ENCODE peak calls at places on chromosomes 13 and 19, in five cellular contexts. R is AG04450, G is H1, Z is fibroblast of pulmonary artery, K is right atrium auricular region. M is an unnamed sample.

GRCh38 chr19:14398563-14398962 is 17.3 kb downstream of the ADGRE5 start:
- DNase-seq in K (no peak), G (no peak), R (no peak), Z (no peak), M (no peak)

GRCh38 chr13:40024962-40025714 is 369.7 kb downstream of the COG6 start:
- DNase-seq in R (no peak), K (no peak), Z (no peak), G (no peak), M (no peak)

GRCh38 chr19:5086725-5087439 is 118.0 kb downstream of the KDM4B start:
- DNase-seq in R (no peak), K (no peak), Z (no peak), G (peak), M (no peak)

GRCh38 chr19:39752390-39752789 is 14.6 kb upstream of the CLC start:
- DNase-seq in Z (no peak), K (no peak), R (no peak), G (no peak), M (no peak)

GRCh38 chr13:79776538-79776937 is 295.6 kb downstream of the NDFIP2 start:
- DNase-seq in Z (no peak), G (no peak), R (no peak), K (no peak), M (no peak)

GRCh38 chr19:15790096-15790495 is 2.6 kb downstream of the OR10H5 start:
- DNase-seq in G (no peak), K (no peak), Z (no peak), R (no peak), M (no peak)

GRCh38 chr19:38583219-38583984 is 34.4 kb downstream of the MAP4K1 start:
- DNase-seq in K (no peak), G (no peak), Z (no peak), R (no peak), M (no peak)

GRCh38 chr19:17112271-17112670 is 36.7 kb downstream of the MYO9B start:
- DNase-seq in G (no peak), K (no peak), R (no peak), Z (no peak), M (no peak)

GRCh38 chr19:34430738-34431625 is 2.8 kb downstream of the UBA2 start:
- DNase-seq in R (no peak), G (no peak), K (no peak), Z (peak), M (no peak)

GRCh38 chr13:31282741-31283455 is 83.1 kb downstream of the B3GLCT start:
- DNase-seq in K (no peak), R (no peak), Z (peak), G (no peak), M (no peak)

GRCh38 chr19:32343550-32344262 is 1.7 kb upstream of the ZNF507 start:
- DNase-seq in G (no peak), R (no peak), Z (no peak), K (no peak), M (no peak)

GRCh38 chr19:32407004-32407992 is 1.7 kb downstream of the DPY19L3 start:
- DNase-seq in K (no peak), R (no peak), Z (peak), G (no peak), M (peak)

GRCh38 chr19:31354316-31354715 is 5.1 kb upstream of the TSHZ3 start:
- DNase-seq in G (peak), R (no peak), Z (no peak), K (no peak), M (no peak)

GRCh38 chr13:73618275-73618865 is 515.8 kb downstream of the KLF12 start:
- DNase-seq in R (no peak), G (no peak), K (no peak), Z (no peak), M (no peak)

GRCh38 chr13:32987462-32987861 is 28.8 kb upstream of the KL start:
- DNase-seq in R (no peak), Z (no peak), K (no peak), G (no peak), M (no peak)

GRCh38 chr19:46926201-46927071 is 65.6 kb downstream of the ARHGAP35 start:
- DNase-seq in Z (no peak), K (no peak), R (no peak), G (no peak), M (peak)

GRCh38 chr19:56120371-56121179 is 520 bp downstream of the ZNF787 start:
- DNase-seq in G (peak), K (peak), Z (peak), R (no peak), M (no peak)

GRCh38 chr19:15577184-15577771 is 37.7 kb upstream of the CYP4F8 start:
- DNase-seq in G (no peak), Z (no peak), R (no peak), K (no peak), M (no peak)

GRCh38 chr13:94947965-94948371 is 235.6 kb upstream of the SOX21 start:
- DNase-seq in R (no peak), K (no peak), Z (no peak), G (no peak), M (no peak)

GRCh38 chr13:105414639-105415038 is 1120.8 kb downstream of the EFNB2 start:
- DNase-seq in G (no peak), K (no peak), R (no peak), Z (no peak), M (no peak)

GRCh38 chr13:110640591-110641029 is 25.3 kb downstream of the NAXD start:
- DNase-seq in G (no peak), K (no peak), Z (peak), R (no peak), M (no peak)

GRCh38 chr13:26017932-26018690 is 33.7 kb downstream of the SHISA2 start:
- DNase-seq in K (no peak), G (peak), Z (peak), R (no peak), M (no peak)

GRCh38 chr13:42398542-42398941 is 126.6 kb downstream of the AKAP11 start:
- DNase-seq in Z (peak), G (no peak), K (no peak), R (no peak), M (no peak)

GRCh38 chr13:59447031-59447430 is 716.7 kb downstream of the DIAPH3 start:
- DNase-seq in Z (no peak), R (no peak), K (no peak), G (no peak), M (no peak)

GRCh38 chr19:38838208-38838985 is 6.8 kb upstream of the ECH1 start:
- DNase-seq in G (no peak), Z (no peak), R (no peak), K (no peak), M (no peak)

GRCh38 chr19:16520074-16520973 is 21.9 kb downstream of the CHERP start:
- DNase-seq in G (no peak), Z (no peak), R (no peak), K (no peak), M (no peak)

GRCh38 chr19:45523642-45524256 is 16.5 kb downstream of the VASP start:
- DNase-seq in Z (peak), R (peak), K (peak), G (peak), M (peak)

GRCh38 chr13:46896346-46897138 is at the start of gene HTR2A:
- DNase-seq in K (peak), Z (peak), R (no peak), G (no peak), M (peak)

GRCh38 chr13:77530870-77531269 is 4.6 kb upstream of the SCEL start:
- DNase-seq in Z (no peak), G (no peak), K (no peak), R (no peak), M (no peak)

GRCh38 chr19:19137556-19138109 is 645 bp downstream of the TMEM161A start:
- DNase-seq in G (no peak), R (no peak), Z (peak), K (no peak), M (no peak)

GRCh38 chr13:98446234-98446621 is 130.7 kb downstream of the STK24 start:
- DNase-seq in G (no peak), Z (no peak), R (no peak), K (no peak), M (no peak)

GRCh38 chr19:58037927-58038687 is 4.3 kb downstream of the ZSCAN1 start:
- DNase-seq in Z (no peak), R (no peak), K (no peak), G (peak), M (peak)

GRCh38 chr19:17687857-17688784 is at the start of gene UNC13A:
- DNase-seq in R (no peak), G (peak), Z (peak), K (no peak), M (peak)

GRCh38 chr19:15511671-15512424 is 3.5 kb downstream of the CYP4F22 start:
- DNase-seq in R (no peak), G (no peak), Z (no peak), K (no peak), M (no peak)

GRCh38 chr19:48192750-48193149 is 22.3 kb downstream of the ZSWIM9 start:
- DNase-seq in Z (no peak), G (no peak), R (no peak), K (no peak), M (no peak)
- H3K4me3 ChIP-seq in Z (no peak), G (no peak), R (no peak), K (no peak), M (no peak)

GRCh38 chr19:2552859-2553258 is 76.9 kb downstream of the GADD45B start:
- DNase-seq in Z (no peak), R (no peak), K (no peak), G (no peak), M (no peak)
- H3K4me3 ChIP-seq in Z (peak), R (no peak), K (no peak), G (no peak), M (no peak)

GRCh38 chr13:52848455-52849190 is at the start of gene PCDH8:
- DNase-seq in K (no peak), G (peak), R (no peak), Z (no peak), M (peak)
- H3K4me3 ChIP-seq in K (no peak), G (peak), R (no peak), Z (no peak), M (peak)

GRCh38 chr13:113724780-113725315 is 34.2 kb upstream of the TMEM255B start:
- DNase-seq in R (no peak), Z (peak), G (peak), K (no peak), M (peak)

GRCh38 chr13:113722921-113723320 is 36.1 kb upstream of the TMEM255B start:
- DNase-seq in K (no peak), R (no peak), Z (no peak), G (no peak), M (peak)

GRCh38 chr13:113723400-113724015 is 35.5 kb upstream of the TMEM255B start:
- DNase-seq in K (no peak), G (no peak), Z (no peak), R (no peak), M (no peak)

GRCh38 chr13:113726961-113727411 is 32.0 kb upstream of the TMEM255B start:
- DNase-seq in R (no peak), Z (no peak), K (no peak), G (no peak), M (peak)

GRCh38 chr13:113724016-113724758 is 34.8 kb upstream of the TMEM255B start:
- DNase-seq in R (no peak), K (no peak), Z (no peak), G (no peak), M (peak)
- H3K4me3 ChIP-seq in R (no peak), K (peak), Z (no peak), G (peak), M (peak)

DNA sequence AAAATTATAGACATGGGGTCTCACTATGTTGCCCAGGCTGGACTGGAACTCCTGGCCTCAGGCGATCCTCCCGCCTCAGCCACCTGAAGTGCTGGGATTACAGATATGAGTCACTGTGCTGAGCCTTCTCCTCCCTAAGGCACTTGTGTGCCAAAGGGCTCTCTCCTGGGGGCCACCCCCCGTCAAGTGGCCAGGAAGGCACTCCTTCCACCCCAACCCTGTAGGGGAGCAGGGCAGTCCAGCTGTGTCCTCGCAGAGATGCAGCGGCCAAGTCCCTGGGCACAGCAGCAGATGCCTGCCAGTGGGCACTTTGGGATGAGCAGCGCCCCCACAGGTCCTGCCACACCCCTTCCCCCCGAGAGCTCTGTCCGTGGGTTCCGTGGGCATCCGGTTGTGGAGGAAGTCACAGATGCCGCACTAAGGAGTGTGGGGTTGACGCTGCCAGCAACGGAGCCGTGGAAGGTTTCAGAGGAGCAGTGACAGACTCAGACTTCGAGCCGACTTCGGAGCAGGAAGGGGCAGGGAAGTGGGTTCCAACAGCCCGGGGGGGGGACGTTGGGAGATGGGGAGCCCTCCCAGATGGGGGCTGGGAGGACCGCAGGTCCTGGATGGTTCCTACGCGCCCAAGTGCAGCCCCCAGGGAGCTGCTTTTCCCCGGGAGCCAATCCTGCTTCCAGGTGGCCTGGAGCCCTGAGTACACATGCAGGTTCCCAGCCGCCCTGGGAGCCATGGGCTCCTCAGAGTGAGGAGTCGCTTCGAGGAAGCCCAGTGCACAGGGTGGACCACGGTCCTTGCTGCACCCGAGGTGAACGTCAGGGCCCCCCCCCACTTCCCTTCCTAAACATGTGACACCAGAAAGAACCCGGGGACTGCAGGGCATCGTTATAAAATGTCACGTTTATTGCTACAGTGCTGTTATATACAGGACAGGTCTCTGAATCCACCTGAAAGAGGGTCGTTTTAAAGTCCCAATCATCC is 3.4 kb upstream of the UQCR11 start:
- DNase-seq in R (no peak), G (no peak), Z (no peak), K (no peak), M (no peak)
- H3K4me3 ChIP-seq in R (no peak), G (no peak), Z (no peak), K (no peak), M (no peak)

GRCh38 chr13:51557875-51558604 is 26.2 kb upstream of the WDFY2 start:
- DNase-seq in R (peak), K (no peak), Z (peak), G (no peak), M (no peak)

GRCh38 chr13:51556740-51557139 is 27.5 kb upstream of the WDFY2 start:
- DNase-seq in G (no peak), R (no peak), Z (no peak), K (no peak), M (no peak)

GRCh38 chr13:51560336-51560735 is 23.9 kb upstream of the WDFY2 start:
- DNase-seq in Z (no peak), R (no peak), G (no peak), K (no peak), M (no peak)

GRCh38 chr13:51559916-51560315 is 24.3 kb upstream of the WDFY2 start:
- DNase-seq in K (no peak), G (no peak), R (no peak), Z (no peak), M (no peak)

GRCh38 chr13:51557423-51557822 is 26.8 kb upstream of the WDFY2 start:
- DNase-seq in Z (no peak), R (no peak), K (no peak), G (no peak), M (no peak)
- H3K4me3 ChIP-seq in Z (no peak), R (no peak), K (no peak), G (no peak), M (no peak)

GRCh38 chr19:11964858-11965645 is at the start of gene ZNF763:
- DNase-seq in Z (peak), R (no peak), K (peak), G (peak), M (peak)

GRCh38 chr19:11964496-11964857 is 363 bp upstream of the ZNF763 start:
- DNase-seq in R (no peak), Z (no peak), G (no peak), K (no peak), M (peak)

GRCh38 chr19:11963566-11964355 is 1.1 kb upstream of the ZNF763 start:
- DNase-seq in G (peak), K (peak), Z (peak), R (no peak), M (peak)
- H3K4me3 ChIP-seq in G (peak), K (peak), Z (no peak), R (no peak), M (peak)

M was measured in dorsolateral prefrontal cortex.